ENCODE peak calls at places on chromosomes 16 and 17, in eight cellular contexts. L is HCEC 1CT, W is posterior cingulate gyrus, T is small intestine, Y is left lung, I is EL, P is ELR, N is activated B cell treated with CpG ODN at 0.5 μM for 24 hours. O is an unnamed sample.

GRCh38 chr17:78266231-78266631 is 34.8 kb downstream of the TMEM235 start:
- DNase-seq in L (no peak), W (no peak), T (peak; percentile 51), Y (no peak), I (no peak), P (no peak), N (no peak), O (no peak)

GRCh38 chr17:892958-893357 is 86.6 kb downstream of the NXN start:
- DNase-seq in L (no peak), W (no peak), T (no peak), Y (no peak), I (no peak), P (no peak), N (no peak), O (no peak)

GRCh38 chr17:31627960-31628359 is 231.1 kb downstream of the COPRS start:
- DNase-seq in L (peak; percentile 98), W (no peak), T (no peak), Y (no peak), I (peak; percentile 91), P (peak; percentile 95), N (no peak), O (no peak)

GRCh38 chr17:27339836-27340550 is 46.1 kb downstream of the WSB1 start:
- DNase-seq in L (peak; percentile 36), W (no peak), T (no peak), Y (no peak), I (no peak), P (peak; percentile 67), N (no peak), O (no peak)

GRCh38 chr17:68457168-68457538 is at the start of gene WIPI1:
- DNase-seq in L (no peak), W (no peak), T (no peak), Y (peak; percentile 73), I (no peak), P (no peak), N (peak; percentile 57), O (no peak)

GRCh38 chr17:45223541-45224528 is 2.1 kb downstream of the FMNL1 start:
- DNase-seq in L (no peak), W (no peak), T (no peak), Y (no peak), I (no peak), P (no peak), N (no peak), O (no peak)

GRCh38 chr17:33987162-33987561 is 267.9 kb upstream of the CCL2 start:
- DNase-seq in L (no peak), W (no peak), T (no peak), Y (no peak), I (no peak), P (no peak), N (no peak), O (no peak)

GRCh38 chr16:31350275-31351005 is 4.5 kb upstream of the ITGAX start:
- DNase-seq in L (no peak), W (no peak), T (no peak), Y (peak; percentile 79), I (no peak), P (no peak), N (no peak), O (peak; percentile 41)

GRCh38 chr17:72150632-72151460 is 30.0 kb downstream of the SOX9 start:
- DNase-seq in L (no peak), W (no peak), T (no peak), Y (no peak), I (no peak), P (no peak), N (no peak), O (no peak)

GRCh38 chr17:55883112-55883511 is 132.3 kb downstream of the PCTP start:
- DNase-seq in L (no peak), W (no peak), T (no peak), Y (no peak), I (peak; percentile 2), P (peak; percentile 20), N (no peak), O (no peak)

O was measured in substantia nigra.